ENCODE peak calls at places on chromosomes 6 and 20, in six cellular contexts. H is HT1080; R is GM12865; O is activated CD4-positive, alpha-beta T cell treated with anti-CD3 and anti-CD28 coated beads, Interleukin-2, amount 50 U/mL, for 4 hours; Q is amygdala; E is BJ. L is an unnamed sample.

GRCh38 chr6:16674666-16675392 is 86.4 kb downstream of the ATXN1 start:
- DNase-seq in H (no peak), R (no peak), O (no peak), Q (no peak), E (peak), L (no peak)

GRCh38 chr6:141700836-141701235 is 431.9 kb upstream of the GJE1 start:
- DNase-seq in H (no peak), R (no peak), O (no peak), Q (no peak), E (no peak), L (no peak)

GRCh38 chr6:126015869-126016268 is 29.5 kb downstream of the TRMT11 start:
- DNase-seq in H (peak), R (no peak), O (no peak), Q (no peak), E (no peak), L (no peak)

GRCh38 chr20:22684072-22684762 is 99.8 kb upstream of the FOXA2 start:
- DNase-seq in H (peak), R (peak), O (no peak), Q (peak), E (no peak), L (no peak)

GRCh38 chr6:95417856-95418255 is 159.5 kb upstream of the MANEA start:
- DNase-seq in H (no peak), R (no peak), O (no peak), Q (no peak), E (no peak), L (no peak)

GRCh38 chr20:25282034-25282781 is 34.3 kb downstream of the PYGB start:
- DNase-seq in H (no peak), R (no peak), O (no peak), Q (no peak), E (no peak), L (no peak)

GRCh38 chr20:834151-834747 is 734 bp downstream of the FAM110A start:
- DNase-seq in H (no peak), R (no peak), O (no peak), Q (no peak), E (no peak), L (no peak)

GRCh38 chr20:4160761-4161305 is 145.5 kb upstream of the RNF24 start:
- DNase-seq in H (no peak), R (no peak), O (peak), Q (peak), E (no peak), L (peak)

GRCh38 chr6:155324993-155325392 is 10.7 kb upstream of the TFB1M start:
- DNase-seq in H (no peak), R (no peak), O (no peak), Q (no peak), E (no peak), L (no peak)

GRCh38 chr20:35823147-35823546 is 51.3 kb downstream of the PHF20 start:
- DNase-seq in H (peak), R (no peak), O (no peak), Q (no peak), E (no peak), L (no peak)

GRCh38 chr6:11064836-11065235 is 20.7 kb upstream of the ELOVL2 start:
- DNase-seq in H (no peak), R (no peak), O (no peak), Q (no peak), E (no peak), L (no peak)

GRCh38 chr6:40623178-40623577 is 36.0 kb upstream of the LRFN2 start:
- DNase-seq in H (no peak), R (no peak), O (no peak), Q (no peak), E (no peak), L (no peak)

GRCh38 chr6:163296835-163297519 is 117.5 kb upstream of the QKI start:
- DNase-seq in H (no peak), R (no peak), O (no peak), Q (no peak), E (no peak), L (no peak)

GRCh38 chr6:167957626-167958025 is 39.8 kb upstream of the KIF25 start:
- DNase-seq in H (no peak), R (no peak), O (no peak), Q (no peak), E (no peak), L (no peak)

GRCh38 chr20:33789109-33789857 is 21.9 kb upstream of the CHMP4B start:
- DNase-seq in H (peak), R (peak), O (no peak), Q (no peak), E (peak), L (no peak)

GRCh38 chr20:57996936-57997629 is 231.4 kb downstream of the ANKRD60 start:
- DNase-seq in H (peak), R (no peak), O (no peak), Q (no peak), E (peak), L (no peak)

GRCh38 chr6:4693158-4693557 is 83.0 kb upstream of the CDYL start:
- DNase-seq in H (no peak), R (no peak), O (no peak), Q (no peak), E (no peak), L (no peak)

GRCh38 chr20:30513050-30513628 is 744.3 kb upstream of the DEFB115 start:
- DNase-seq in H (no peak), R (no peak), O (no peak), Q (no peak), E (no peak), L (no peak)

GRCh38 chr6:134669531-134669930 is 280.4 kb downstream of the ALDH8A1 start:
- DNase-seq in H (no peak), R (no peak), O (no peak), Q (no peak), E (no peak), L (no peak)

GRCh38 chr20:34472246-34472925 is 43.8 kb upstream of the DYNLRB1 start:
- DNase-seq in H (peak), R (no peak), O (no peak), Q (no peak), E (peak), L (no peak)

GRCh38 chr6:35786272-35786671 is 5.5 kb downstream of the CLPSL1 start:
- DNase-seq in H (no peak), R (no peak), O (no peak), Q (no peak), E (no peak), L (no peak)

GRCh38 chr6:19070520-19070919 is 683.4 kb downstream of the RNF144B start:
- DNase-seq in H (no peak), R (no peak), O (no peak), Q (no peak), E (no peak), L (no peak)

GRCh38 chr6:5333653-5334052 is 72.3 kb downstream of the FARS2 start:
- DNase-seq in H (peak), R (no peak), O (no peak), Q (no peak), E (peak), L (no peak)

GRCh38 chr20:1446536-1446935 is 20.1 kb downstream of the NSFL1C start:
- DNase-seq in H (no peak), R (no peak), O (no peak), Q (no peak), E (no peak), L (no peak)

GRCh38 chr6:35365599-35366596 is 23.5 kb downstream of the PPARD start:
- DNase-seq in H (peak), R (no peak), O (no peak), Q (no peak), E (no peak), L (no peak)

GRCh38 chr20:62553838-62554161 is 78.0 kb upstream of the GATA5 start:
- DNase-seq in H (no peak), R (no peak), O (no peak), Q (no peak), E (no peak), L (no peak)

GRCh38 chr6:40583694-40584093 is 3.5 kb downstream of the LRFN2 start:
- DNase-seq in H (no peak), R (no peak), O (no peak), Q (no peak), E (no peak), L (no peak)

GRCh38 chr6:75098709-75099108 is 107.1 kb downstream of the COL12A1 start:
- DNase-seq in H (peak), R (no peak), O (no peak), Q (no peak), E (peak), L (peak)

L was measured in C1 segment of cervical spinal cord.